ENCODE peak calls at places on chromosomes 7 and 10, in six cellular contexts. One of them, this sample, is unnamed.
A peak's percentile ranks its signal among the peaks of the same experiment; 100 is the strongest.

GRCh38 chr7:15015545-15016314 is 113.2 kb upstream of the DGKB start:
- DNase-seq in neural crest cell: peak; percentile 15
- DNase-seq in activated CD4-positive, alpha-beta T cell treated with anti-CD3 and anti-CD28 coated beads for 1 hour: no peak
- DNase-seq in stimulated activated naive CD4-positive, alpha-beta T cell treated with Interleukin-2 at 50 U/mL for 16 hours: no peak
- DNase-seq in T1000: peak; percentile 34
- DNase-seq in psoas muscle: no peak
- DNase-seq in this sample: no peak

GRCh38 chr7:46710927-46711326 is 789.9 kb upstream of the IGFBP3 start:
- DNase-seq in neural crest cell: no peak
- DNase-seq in activated CD4-positive, alpha-beta T cell treated with anti-CD3 and anti-CD28 coated beads for 1 hour: no peak
- DNase-seq in stimulated activated naive CD4-positive, alpha-beta T cell treated with Interleukin-2 at 50 U/mL for 16 hours: no peak
- DNase-seq in T1000: no peak
- DNase-seq in psoas muscle: no peak
- DNase-seq in this sample: no peak

GRCh38 chr10:48550977-48551376 is 53.9 kb downstream of the ARHGAP22 start:
- DNase-seq in neural crest cell: no peak
- DNase-seq in activated CD4-positive, alpha-beta T cell treated with anti-CD3 and anti-CD28 coated beads for 1 hour: no peak
- DNase-seq in stimulated activated naive CD4-positive, alpha-beta T cell treated with Interleukin-2 at 50 U/mL for 16 hours: no peak
- DNase-seq in T1000: no peak
- DNase-seq in psoas muscle: no peak
- DNase-seq in this sample: no peak

GRCh38 chr7:158868754-158869410 is 12.5 kb downstream of the DYNC2I1 start:
- DNase-seq in neural crest cell: no peak
- DNase-seq in activated CD4-positive, alpha-beta T cell treated with anti-CD3 and anti-CD28 coated beads for 1 hour: no peak
- DNase-seq in stimulated activated naive CD4-positive, alpha-beta T cell treated with Interleukin-2 at 50 U/mL for 16 hours: no peak
- DNase-seq in T1000: no peak
- DNase-seq in psoas muscle: no peak
- DNase-seq in this sample: no peak

GRCh38 chr7:82234457-82235049 is 209.0 kb downstream of the CACNA2D1 start:
- DNase-seq in neural crest cell: no peak
- DNase-seq in activated CD4-positive, alpha-beta T cell treated with anti-CD3 and anti-CD28 coated beads for 1 hour: no peak
- DNase-seq in stimulated activated naive CD4-positive, alpha-beta T cell treated with Interleukin-2 at 50 U/mL for 16 hours: no peak
- DNase-seq in T1000: no peak
- DNase-seq in psoas muscle: no peak
- DNase-seq in this sample: no peak

GRCh38 chr10:98478430-98479222 is 31.9 kb upstream of the HPS1 start:
- DNase-seq in neural crest cell: no peak
- DNase-seq in activated CD4-positive, alpha-beta T cell treated with anti-CD3 and anti-CD28 coated beads for 1 hour: no peak
- DNase-seq in stimulated activated naive CD4-positive, alpha-beta T cell treated with Interleukin-2 at 50 U/mL for 16 hours: no peak
- DNase-seq in T1000: no peak
- DNase-seq in psoas muscle: no peak
- DNase-seq in this sample: no peak

GRCh38 chr7:134315679-134316538 is 821 bp downstream of the SLC35B4 start:
- DNase-seq in neural crest cell: no peak
- DNase-seq in activated CD4-positive, alpha-beta T cell treated with anti-CD3 and anti-CD28 coated beads for 1 hour: no peak
- DNase-seq in stimulated activated naive CD4-positive, alpha-beta T cell treated with Interleukin-2 at 50 U/mL for 16 hours: no peak
- DNase-seq in T1000: no peak
- DNase-seq in psoas muscle: no peak
- DNase-seq in this sample: no peak

GRCh38 chr10:11058965-11059364 is 41.3 kb downstream of the CELF2 start:
- DNase-seq in neural crest cell: no peak
- DNase-seq in activated CD4-positive, alpha-beta T cell treated with anti-CD3 and anti-CD28 coated beads for 1 hour: no peak
- DNase-seq in stimulated activated naive CD4-positive, alpha-beta T cell treated with Interleukin-2 at 50 U/mL for 16 hours: no peak
- DNase-seq in T1000: no peak
- DNase-seq in psoas muscle: no peak
- DNase-seq in this sample: no peak

GRCh38 chr10:6139470-6139869 is 50.6 kb downstream of the RBM17 start:
- DNase-seq in neural crest cell: no peak
- DNase-seq in activated CD4-positive, alpha-beta T cell treated with anti-CD3 and anti-CD28 coated beads for 1 hour: no peak
- DNase-seq in stimulated activated naive CD4-positive, alpha-beta T cell treated with Interleukin-2 at 50 U/mL for 16 hours: no peak
- DNase-seq in T1000: no peak
- DNase-seq in psoas muscle: no peak
- DNase-seq in this sample: no peak